ENCODE peak calls at places on chromosomes 12 and 14, in ten cellular contexts. X is MM.1S; M is B cell; E is breast epithelium; Z is stimulated activated CD4-positive, alpha-beta T cell treated with anti-CD3 and anti-CD28 coated beads, Interleukin-1b, Interleukin-23, amount 100 ng/mL, for 48 hours; S is activated naive CD4-positive, alpha-beta T cell treated with anti-CD3 and anti-CD28 coated beads, Interleukin-2, amount 10 ng/mL, durations not matched to agents 7 days and 5 days; J is GM23248; Q is HT1080; D is stimulated activated CD8-positive, alpha-beta memory T cell treated with anti-CD3 and anti-CD28 coated beads, Interleukin-12 subunit alpha, Interleukin-12 subunit beta, amount 100 ng/mL, for 1 hour; K is CD8-positive, alpha-beta T cell. B is an unnamed sample.

GRCh38 chr12:46824709-46825108 is 1.1 kb downstream of the SLC38A4 start:
- DNase-seq in X (no peak), M (no peak), E (no peak), Z (no peak), S (no peak), J (no peak), Q (no peak), D (no peak), K (no peak), B (no peak)

GRCh38 chr12:5503774-5504173 is 71.9 kb downstream of the NTF3 start:
- DNase-seq in X (no peak), M (no peak), E (peak), Z (no peak), S (no peak), J (no peak), Q (no peak), D (no peak), K (no peak), B (no peak)

GRCh38 chr14:57486767-57487379 is 6.8 kb downstream of the CCDC198 start:
- DNase-seq in X (peak), M (peak), E (no peak), Z (no peak), S (no peak), J (peak), Q (peak), D (no peak), K (no peak), B (no peak)

GRCh38 chr12:95412826-95413311 is 61.1 kb upstream of the METAP2 start:
- DNase-seq in X (no peak), M (no peak), E (no peak), Z (no peak), S (no peak), J (peak), Q (peak), D (no peak), K (no peak), B (no peak)

GRCh38 chr14:32809255-32809654 is 129.4 kb upstream of the NPAS3 start:
- DNase-seq in X (no peak), M (no peak), E (no peak), Z (no peak), S (no peak), J (no peak), Q (no peak), D (no peak), K (no peak), B (no peak)

GRCh38 chr14:74400919-74401503 is 25.0 kb downstream of the SYNDIG1L start:
- DNase-seq in X (no peak), M (peak), E (no peak), Z (no peak), S (no peak), J (no peak), Q (no peak), D (no peak), K (no peak), B (no peak)

GRCh38 chr12:91922139-91922538 is 223.5 kb downstream of the BTG1 start:
- DNase-seq in X (no peak), M (no peak), E (no peak), Z (no peak), S (no peak), J (no peak), Q (no peak), D (no peak), K (no peak), B (no peak)

GRCh38 chr14:29627141-29627540 is 300.5 kb downstream of the PRKD1 start:
- DNase-seq in X (no peak), M (no peak), E (no peak), Z (no peak), S (no peak), J (peak), Q (peak), D (no peak), K (no peak), B (no peak)

GRCh38 chr12:42873401-42873800 is 283.9 kb upstream of the PRICKLE1 start:
- DNase-seq in X (no peak), M (no peak), E (no peak), Z (no peak), S (no peak), J (no peak), Q (no peak), D (no peak), K (no peak), B (no peak)

GRCh38 chr12:27330846-27331245 is 1.8 kb upstream of the BMAL2 start:
- DNase-seq in X (no peak), M (no peak), E (peak), Z (no peak), S (no peak), J (peak), Q (no peak), D (no peak), K (no peak), B (no peak)

GRCh38 chr14:71133296-71133695 is 226.0 kb downstream of the PCNX1 start:
- DNase-seq in X (no peak), M (no peak), E (no peak), Z (no peak), S (no peak), J (no peak), Q (no peak), D (no peak), K (no peak), B (no peak)

GRCh38 chr12:28121433-28121832 is 68.8 kb upstream of the CCDC91 start:
- DNase-seq in X (no peak), M (no peak), E (no peak), Z (no peak), S (no peak), J (no peak), Q (no peak), D (no peak), K (no peak), B (no peak)

GRCh38 chr12:88643685-88644084 is 63.4 kb upstream of the KITLG start:
- DNase-seq in X (no peak), M (no peak), E (no peak), Z (no peak), S (no peak), J (peak), Q (no peak), D (no peak), K (no peak), B (no peak)

GRCh38 chr12:56017181-56017580 is 3.7 kb upstream of the IKZF4 start:
- DNase-seq in X (no peak), M (no peak), E (no peak), Z (no peak), S (no peak), J (no peak), Q (no peak), D (no peak), K (no peak), B (no peak)

GRCh38 chr12:102757154-102757873 is 159.7 kb downstream of the PAH start:
- DNase-seq in X (no peak), M (no peak), E (no peak), Z (no peak), S (no peak), J (peak), Q (no peak), D (no peak), K (no peak), B (no peak)

GRCh38 chr12:62625238-62625637 is 158.6 kb downstream of the MON2 start:
- DNase-seq in X (no peak), M (no peak), E (no peak), Z (no peak), S (no peak), J (peak), Q (no peak), D (no peak), K (no peak), B (no peak)

GRCh38 chr12:2169489-2169888 is 116.7 kb downstream of the CACNA1C start:
- DNase-seq in X (no peak), M (no peak), E (no peak), Z (no peak), S (no peak), J (no peak), Q (no peak), D (no peak), K (no peak), B (no peak)

GRCh38 chr12:139585-139984 is 73.0 kb downstream of the IQSEC3 start:
- DNase-seq in X (no peak), M (no peak), E (no peak), Z (no peak), S (no peak), J (peak), Q (no peak), D (no peak), K (no peak), B (no peak)

B was measured in GM06990.